ENCODE peak calls at places on chromosomes 4 and X, in four cellular contexts. One of them, this sample, is unnamed.

GRCh38 chr4:124322234-124322831 is 390.2 kb downstream of the ANKRD50 start:
- DNase-seq in H1: no peak
- DNase-seq in IMR-90: peak
- DNase-seq in H9: no peak
- DNase-seq in this sample: peak

GRCh38 chr4:71978192-71978845 is 53.5 kb upstream of the NPFFR2 start:
- DNase-seq in H9: no peak
- DNase-seq in IMR-90: no peak
- DNase-seq in H1: no peak
- DNase-seq in this sample: no peak

GRCh38 chrX:16785247-16786138 is 773 bp upstream of the TXLNG start:
- DNase-seq in H1: no peak
- DNase-seq in IMR-90: no peak
- DNase-seq in H9: no peak
- DNase-seq in this sample: no peak

GRCh38 chr4:48958582-48958981 is 27.5 kb upstream of the CWH43 start:
- DNase-seq in IMR-90: no peak
- DNase-seq in H1: no peak
- DNase-seq in H9: no peak
- DNase-seq in this sample: no peak

GRCh38 chr4:140641789-140642439 is 73.2 kb upstream of the UCP1 start:
- DNase-seq in IMR-90: no peak
- DNase-seq in H1: peak
- DNase-seq in H9: peak
- DNase-seq in this sample: peak

GRCh38 chr4:84481879-84482245 is 17.2 kb downstream of the NKX6-1 start:
- DNase-seq in H1: peak
- DNase-seq in H9: peak
- DNase-seq in IMR-90: no peak
- DNase-seq in this sample: no peak

GRCh38 chr4:182978152-182978827 is 61.1 kb upstream of the DCTD start:
- DNase-seq in IMR-90: peak
- DNase-seq in H9: no peak
- DNase-seq in H1: no peak
- DNase-seq in this sample: peak

GRCh38 chr4:1170805-1171305 is 1.5 kb downstream of the SPON2 start:
- DNase-seq in H9: no peak
- DNase-seq in H1: no peak
- DNase-seq in IMR-90: no peak
- DNase-seq in this sample: no peak

GRCh38 chr4:69832326-69833030 is 27.5 kb downstream of the SULT1E1 start:
- DNase-seq in H9: no peak
- DNase-seq in IMR-90: no peak
- DNase-seq in H1: no peak
- DNase-seq in this sample: peak

GRCh38 chr4:76035799-76036389 is at the start of gene CXCL11:
- DNase-seq in H9: no peak
- DNase-seq in H1: no peak
- DNase-seq in IMR-90: peak
- DNase-seq in this sample: no peak

GRCh38 chrX:151488677-151489076 is 74.8 kb upstream of the PASD1 start:
- DNase-seq in H9: peak
- DNase-seq in IMR-90: no peak
- DNase-seq in H1: peak
- DNase-seq in this sample: peak

GRCh38 chrX:65601530-65602281 is 65.7 kb upstream of the MSN start:
- DNase-seq in H1: no peak
- DNase-seq in H9: no peak
- DNase-seq in IMR-90: peak
- DNase-seq in this sample: peak

GRCh38 chr4:76703123-76703490 is 194.8 kb downstream of the SOWAHB start:
- DNase-seq in IMR-90: no peak
- DNase-seq in H1: no peak
- DNase-seq in H9: no peak
- DNase-seq in this sample: peak

GRCh38 chr4:177332119-177332518 is 22.4 kb downstream of the NEIL3 start:
- DNase-seq in H9: no peak
- DNase-seq in IMR-90: no peak
- DNase-seq in H1: no peak
- DNase-seq in this sample: no peak

GRCh38 chr4:161585011-161585410 is 578.8 kb downstream of the FSTL5 start:
- DNase-seq in H1: no peak
- DNase-seq in H9: no peak
- DNase-seq in IMR-90: no peak
- DNase-seq in this sample: no peak

GRCh38 chr4:337143-337931 is at the start of gene ZNF141:
- DNase-seq in H9: peak
- DNase-seq in H1: peak
- DNase-seq in IMR-90: peak
- DNase-seq in this sample: peak

GRCh38 chrX:97728225-97728624 is 844.5 kb downstream of the RPA4 start:
- DNase-seq in H9: no peak
- DNase-seq in H1: no peak
- DNase-seq in IMR-90: no peak
- DNase-seq in this sample: no peak

GRCh38 chr4:89298160-89298559 is 9.4 kb downstream of the GPRIN3 start:
- DNase-seq in H1: no peak
- DNase-seq in IMR-90: no peak
- DNase-seq in H9: no peak
- DNase-seq in this sample: no peak

GRCh38 chr4:173805884-173806283 is 275.9 kb upstream of the HAND2 start:
- DNase-seq in IMR-90: no peak
- DNase-seq in H9: no peak
- DNase-seq in H1: no peak
- DNase-seq in this sample: no peak

GRCh38 chr4:173797296-173797695 is 267.3 kb upstream of the HAND2 start:
- DNase-seq in H1: no peak
- DNase-seq in H9: no peak
- DNase-seq in IMR-90: peak
- DNase-seq in this sample: no peak

GRCh38 chr4:173801361-173801760 is 271.3 kb upstream of the HAND2 start:
- DNase-seq in H1: no peak
- DNase-seq in IMR-90: no peak
- DNase-seq in H9: no peak
- DNase-seq in this sample: no peak

GRCh38 chr4:173802714-173803022 is 272.6 kb upstream of the HAND2 start:
- DNase-seq in H1: no peak
- DNase-seq in H9: no peak
- DNase-seq in IMR-90: no peak
- DNase-seq in this sample: no peak

DNA sequence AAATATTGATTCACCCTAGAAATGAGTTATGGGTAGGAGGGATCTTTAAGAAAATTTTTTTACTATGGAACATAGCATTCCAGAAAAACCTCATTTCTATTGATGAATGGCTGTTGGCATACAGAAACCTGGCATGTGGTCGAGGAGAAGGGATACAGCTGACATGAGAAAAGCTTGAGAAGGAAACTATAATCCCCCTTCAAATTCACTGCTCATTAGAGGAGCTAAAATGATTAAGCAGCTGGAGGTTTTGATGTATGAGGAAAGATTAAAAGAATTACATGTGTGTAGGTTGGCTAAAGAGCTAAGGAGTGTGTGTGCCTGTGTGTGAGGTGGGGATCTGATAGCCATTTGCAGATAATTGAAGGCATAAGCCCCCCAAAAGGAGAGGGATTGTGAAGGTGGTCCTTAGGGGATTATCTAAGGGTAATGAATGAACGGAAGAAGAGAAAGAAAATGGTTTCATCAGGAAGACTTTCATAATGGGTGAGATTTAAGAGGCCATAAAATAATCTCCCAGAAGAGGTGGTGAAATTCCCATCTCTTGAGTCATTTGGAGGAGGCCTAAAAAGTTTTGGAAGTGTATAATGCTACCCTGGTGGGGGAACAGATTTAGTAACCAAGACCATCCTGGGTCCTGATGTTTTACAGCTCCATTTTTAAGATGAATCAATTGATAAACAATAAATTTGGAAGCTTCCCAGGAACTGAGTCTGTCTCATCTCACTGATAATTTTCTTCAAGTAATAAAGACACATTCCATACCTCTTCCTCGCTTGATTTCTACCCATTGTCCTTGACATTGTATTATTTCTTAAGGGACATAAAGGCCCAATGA is 272.1 kb upstream of the HAND2 start:
- DNase-seq in H9: no peak
- DNase-seq in IMR-90: peak
- DNase-seq in H1: no peak
- DNase-seq in this sample: peak
- H3K27ac ChIP-seq in H9: no peak
- H3K27ac ChIP-seq in IMR-90: no peak
- H3K27ac ChIP-seq in H1: no peak
- H3K27ac ChIP-seq in this sample: no peak

GRCh38 chr4:119070301-119070700 is 65.3 kb upstream of the MYOZ2 start:
- DNase-seq in H1: no peak
- DNase-seq in H9: no peak
- DNase-seq in IMR-90: no peak
- DNase-seq in this sample: no peak
- H4K8ac ChIP-seq in H1: no peak
- H4K8ac ChIP-seq in H9: no peak
- H4K8ac ChIP-seq in IMR-90: no peak
- H4K8ac ChIP-seq in this sample: no peak

GRCh38 chrX:74280759-74281158 is 23.2 kb upstream of the ZCCHC13 start:
- DNase-seq in IMR-90: no peak
- DNase-seq in H1: no peak
- DNase-seq in H9: no peak
- DNase-seq in this sample: no peak

GRCh38 chrX:74286950-74287349 is 17.0 kb upstream of the ZCCHC13 start:
- DNase-seq in H1: no peak
- DNase-seq in H9: no peak
- DNase-seq in IMR-90: peak
- DNase-seq in this sample: no peak

DNA sequence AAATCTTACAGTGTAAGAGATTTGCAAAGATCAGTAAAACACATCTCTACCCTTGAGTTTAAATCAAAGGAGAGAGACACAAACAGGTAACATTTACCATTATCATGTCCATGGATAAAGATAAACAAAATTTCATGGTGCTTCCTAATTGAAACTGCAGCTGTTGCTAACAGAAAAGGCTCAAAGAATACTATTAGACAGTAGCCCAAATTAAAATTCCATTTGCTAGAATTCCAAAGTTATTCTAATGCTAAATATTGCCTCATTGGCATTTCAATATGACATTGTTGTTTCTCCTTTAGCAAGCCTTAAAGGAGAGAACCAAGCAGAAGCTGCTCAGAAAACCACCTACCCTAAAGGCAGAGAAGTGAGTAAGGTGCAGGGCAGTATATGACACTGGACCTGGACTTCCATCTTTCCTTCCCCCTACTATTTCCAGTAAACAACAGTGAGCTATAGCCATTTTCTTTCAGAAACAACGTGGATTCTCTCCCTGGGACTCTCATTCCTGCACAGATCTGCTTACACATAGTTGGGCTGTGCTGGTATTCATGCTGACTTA is 19.5 kb upstream of the ZCCHC13 start:
- DNase-seq in IMR-90: no peak
- DNase-seq in H1: no peak
- DNase-seq in H9: no peak
- DNase-seq in this sample: no peak
- H3K56ac ChIP-seq in IMR-90: no peak
- H3K56ac ChIP-seq in H1: no peak
- H3K56ac ChIP-seq in H9: no peak
- H3K56ac ChIP-seq in this sample: no peak

DNA sequence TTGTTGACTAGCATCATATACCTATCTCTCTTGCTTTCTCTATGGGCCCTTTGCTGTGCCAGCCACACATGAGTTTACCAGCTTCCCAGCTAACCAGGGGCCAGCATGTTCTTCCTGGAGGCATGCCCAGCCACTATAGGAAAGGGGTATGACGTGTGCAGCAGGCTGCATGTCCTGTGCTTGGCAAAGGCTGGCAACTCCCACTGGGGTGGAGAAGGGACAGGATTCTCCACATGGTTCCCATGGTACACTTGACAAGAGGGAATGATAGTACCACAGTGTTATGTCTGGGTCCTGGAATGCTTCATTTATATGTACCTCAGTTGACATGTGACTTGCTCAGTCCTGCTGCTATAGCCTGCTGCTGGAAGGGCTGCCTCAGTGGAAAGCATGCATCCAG is 78.8 kb downstream of the TMEM164 start:
- DNase-seq in H1: no peak
- DNase-seq in H9: no peak
- DNase-seq in IMR-90: peak
- DNase-seq in this sample: no peak
- H3K27ac ChIP-seq in H1: no peak
- H3K27ac ChIP-seq in H9: no peak
- H3K27ac ChIP-seq in IMR-90: peak
- H3K27ac ChIP-seq in this sample: no peak

GRCh38 chr4:122851568-122851967 is 24.9 kb downstream of the FGF2 start:
- DNase-seq in IMR-90: no peak
- DNase-seq in H1: no peak
- DNase-seq in H9: no peak
- DNase-seq in this sample: no peak

GRCh38 chr4:122855491-122855890 is 28.9 kb downstream of the FGF2 start:
- DNase-seq in IMR-90: no peak
- DNase-seq in H9: no peak
- DNase-seq in H1: no peak
- DNase-seq in this sample: no peak

GRCh38 chr4:122854444-122854843 is 27.8 kb downstream of the FGF2 start:
- DNase-seq in IMR-90: no peak
- DNase-seq in H9: no peak
- DNase-seq in H1: no peak
- DNase-seq in this sample: no peak

GRCh38 chr4:122857160-122857559 is 30.5 kb downstream of the FGF2 start:
- DNase-seq in H1: no peak
- DNase-seq in IMR-90: no peak
- DNase-seq in H9: no peak
- DNase-seq in this sample: peak

GRCh38 chr4:122854860-122855259 is 28.2 kb downstream of the FGF2 start:
- DNase-seq in H1: no peak
- DNase-seq in IMR-90: no peak
- DNase-seq in H9: no peak
- DNase-seq in this sample: no peak
- H4K8ac ChIP-seq in H1: no peak
- H4K8ac ChIP-seq in IMR-90: no peak
- H4K8ac ChIP-seq in H9: no peak
- H4K8ac ChIP-seq in this sample: no peak

GRCh38 chrX:79366888-79367749 is at the start of gene ITM2A:
- DNase-seq in IMR-90: no peak
- DNase-seq in H9: peak
- DNase-seq in H1: peak
- DNase-seq in this sample: peak
- H3K56ac ChIP-seq in IMR-90: no peak
- H3K56ac ChIP-seq in H9: no peak
- H3K56ac ChIP-seq in H1: peak
- H3K56ac ChIP-seq in this sample: peak